ENCODE peak calls at places on chromosome 17, in six cellular contexts. D, Q, O, H, R and J are unnamed samples.

GRCh38 chr17:67281053-67281452 is 36.1 kb upstream of the HELZ start:
- DNase-seq in Q (no peak), D (no peak), H (no peak), R (no peak), O (no peak), J (no peak)

GRCh38 chr17:49986396-49987289 is 8.4 kb downstream of the DLX3 start:
- DNase-seq in D (no peak), O (no peak), H (no peak), R (no peak), Q (no peak), J (no peak)

GRCh38 chr17:56834380-56835258 is 668 bp downstream of the DGKE start:
- DNase-seq in R (peak; percentile 31), D (peak; percentile 42), O (peak; percentile 59), Q (peak; percentile 82), H (peak; percentile 51), J (peak; percentile 36)

GRCh38 chr17:58308985-58309917 is 19.3 kb downstream of the TSPOAP1 start:
- DNase-seq in Q (peak; percentile 39), D (peak; percentile 5), H (no peak), O (no peak), R (no peak), J (no peak)

GRCh38 chr17:53629188-53629587 is 193.5 kb upstream of the KIF2B start:
- DNase-seq in D (no peak), O (no peak), Q (no peak), H (no peak), R (no peak), J (no peak)

GRCh38 chr17:57092171-57092570 is 7.1 kb downstream of the AKAP1 start:
- DNase-seq in D (no peak), R (no peak), H (no peak), Q (no peak), O (no peak), J (no peak)

GRCh38 chr17:34118564-34118963 is 136.5 kb upstream of the CCL2 start:
- DNase-seq in O (no peak), R (no peak), Q (peak; percentile 17), H (no peak), D (no peak), J (no peak)

GRCh38 chr17:45579529-45580495 is 89.3 kb upstream of the PLEKHM1 start:
- DNase-seq in R (no peak), O (no peak), H (peak; percentile 24), Q (peak; percentile 63), D (no peak), J (no peak)

GRCh38 chr17:57211543-57211942 is 44.8 kb upstream of the MSI2 start:
- DNase-seq in Q (no peak), R (no peak), H (no peak), D (no peak), O (peak; percentile 21), J (no peak)

GRCh38 chr17:70242781-70243437 is 73.6 kb downstream of the KCNJ2 start:
- DNase-seq in D (no peak), H (no peak), R (no peak), O (no peak), Q (no peak), J (no peak)

GRCh38 chr17:76124582-76125390 is 16.3 kb downstream of the FOXJ1 start:
- DNase-seq in D (peak; percentile 37), Q (peak; percentile 75), H (peak; percentile 59), O (no peak), R (no peak), J (no peak)

GRCh38 chr17:1460233-1460632 is 4.2 kb upstream of the CRK start:
- DNase-seq in O (peak; percentile 45), H (no peak), D (no peak), R (no peak), Q (no peak), J (no peak)

GRCh38 chr17:72176902-72177660 is 56.3 kb downstream of the SOX9 start:
- DNase-seq in H (no peak), R (no peak), Q (peak; percentile 49), D (no peak), O (no peak), J (no peak)

GRCh38 chr17:975321-975982 is 4.1 kb downstream of the NXN start:
- DNase-seq in Q (no peak), R (no peak), D (no peak), H (no peak), O (no peak), J (no peak)

GRCh38 chr17:12085076-12085949 is 64.6 kb downstream of the MAP2K4 start:
- DNase-seq in O (peak; percentile 39), R (no peak), H (no peak), Q (no peak), D (no peak), J (no peak)

GRCh38 chr17:1714980-1715802 is 5.0 kb upstream of the TLCD2 start:
- DNase-seq in O (peak; percentile 84), H (peak; percentile 64), D (no peak), R (no peak), Q (peak; percentile 67), J (no peak)

GRCh38 chr17:62343764-62344163 is 36.6 kb upstream of the EFCAB3 start:
- DNase-seq in R (no peak), Q (no peak), D (no peak), O (no peak), H (no peak), J (no peak)

GRCh38 chr17:49834118-49834743 is 13.6 kb downstream of the TAC4 start:
- DNase-seq in R (no peak), D (no peak), O (no peak), Q (no peak), H (no peak), J (no peak)

GRCh38 chr17:82204831-82205719 is 7.6 kb downstream of the CCDC57 start:
- DNase-seq in O (no peak), D (no peak), R (no peak), Q (no peak), H (no peak), J (no peak)

GRCh38 chr17:43758086-43758485 is 505 bp downstream of the SOST start:
- DNase-seq in D (no peak), Q (no peak), R (no peak), H (no peak), O (no peak), J (no peak)

GRCh38 chr17:55451203-55451641 is 29.6 kb upstream of the MMD start:
- DNase-seq in O (no peak), Q (no peak), R (no peak), D (no peak), H (peak; percentile 75), J (no peak)

GRCh38 chr17:80947200-80947940 is 44.3 kb upstream of the CHMP6 start:
- DNase-seq in R (no peak), H (no peak), Q (no peak), O (no peak), D (no peak), J (no peak)

GRCh38 chr17:51435641-51436091 is 175.3 kb downstream of the UTP18 start:
- DNase-seq in H (peak; percentile 23), D (peak; percentile 13), R (no peak), Q (peak; percentile 72), O (peak; percentile 92), J (no peak)

DNA sequence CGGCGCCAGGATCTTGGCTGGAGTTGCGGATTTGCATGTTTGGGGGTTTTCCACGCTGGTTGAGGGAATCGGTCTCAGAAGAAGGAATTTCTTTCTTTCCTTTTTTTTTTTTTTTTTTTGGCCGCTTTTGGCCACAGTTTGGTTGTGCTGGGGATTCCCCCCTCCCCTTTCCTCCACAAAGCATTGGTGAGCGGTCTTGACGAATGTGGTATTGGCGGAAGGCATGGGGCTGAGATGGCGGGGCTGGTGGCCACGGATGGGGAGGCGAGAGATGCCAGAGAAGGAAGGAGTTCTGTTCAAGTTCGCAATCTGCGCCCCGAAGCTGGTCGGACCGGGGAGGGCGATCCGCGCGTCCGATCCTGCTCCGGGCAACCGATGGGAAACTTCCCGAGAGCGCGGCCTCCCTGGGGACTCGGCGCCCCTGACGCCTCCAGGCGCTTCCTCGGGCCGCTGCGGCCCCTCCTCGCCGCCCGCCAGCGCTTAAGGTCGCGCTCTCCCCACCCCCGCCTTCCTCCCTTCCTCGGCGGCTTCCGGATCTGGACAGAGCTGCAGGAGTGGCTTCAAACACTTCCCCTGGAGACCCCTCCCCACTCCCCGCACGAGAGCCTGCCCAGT is 43.2 kb downstream of the RAI1 start:
- DNase-seq in O (no peak), R (no peak), Q (peak; percentile 81), H (no peak), D (peak; percentile 80), J (peak; percentile 76)
- TF ChIP-seq TAF1 in O (no peak), R (peak; percentile 7), Q (no peak), H (no peak), D (no peak), J (no peak)

GRCh38 chr17:32124985-32125847 is 17.1 kb upstream of the RHOT1 start:
- DNase-seq in O (no peak), Q (no peak), H (no peak), R (no peak), D (no peak), J (no peak)
- TF ChIP-seq POLR2A in O (no peak), Q (no peak), H (no peak), R (no peak), D (no peak), J (no peak)

DNA sequence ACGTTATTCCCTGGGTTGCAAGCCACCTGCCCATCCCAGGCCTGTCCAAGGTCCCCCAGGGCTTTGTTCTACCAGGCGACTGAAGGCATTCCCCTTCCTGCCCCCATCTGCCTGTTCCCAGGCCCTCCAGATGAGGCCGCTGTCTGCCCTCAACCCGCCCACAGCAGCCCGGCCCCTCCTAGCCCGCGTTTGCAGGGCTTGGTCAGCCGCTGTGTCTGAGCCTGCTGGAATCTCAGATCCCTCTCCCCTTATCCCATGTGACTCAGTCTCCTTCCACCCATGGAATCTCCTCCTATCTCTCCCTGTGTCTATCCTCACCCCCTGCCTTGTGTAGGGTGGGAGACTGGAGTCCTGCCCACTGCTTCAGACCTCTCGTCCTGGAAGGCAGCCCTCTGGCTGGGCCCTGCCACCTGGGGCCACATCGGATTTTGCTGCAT is 186.0 kb upstream of the TNRC6C start:
- DNase-seq in Q (peak; percentile 87), O (peak; percentile 56), H (peak; percentile 84), D (peak; percentile 75), R (no peak), J (peak; percentile 75)
- TF ChIP-seq TAF1 in Q (no peak), O (no peak), H (no peak), D (no peak), R (no peak), J (no peak)

GRCh38 chr17:30000001-30000754 is 58.7 kb downstream of the EFCAB5 start:
- DNase-seq in O (no peak), Q (no peak), D (no peak), R (no peak), H (no peak), J (no peak)
- TF ChIP-seq POLR2A in O (no peak), Q (no peak), D (no peak), R (no peak), H (no peak), J (no peak)